ENCODE peak calls at places on chromosomes 2 and 18, in eight cellular contexts. Q, W, P, I, O, V, Y and T are unnamed samples.

GRCh38 chr2:233081731-233082221 is 21.6 kb downstream of the INPP5D start:
- DNase-seq in Q (no peak), W (no peak), P (peak; percentile 45), I (no peak), O (no peak), V (no peak), Y (no peak), T (no peak)

GRCh38 chr2:241802421-241802749 is 6.6 kb upstream of the NEU4 start:
- DNase-seq in Q (no peak), W (no peak), P (no peak), I (no peak), O (no peak), V (no peak), Y (no peak), T (peak; percentile 29)

GRCh38 chr2:165245081-165245480 is 5.9 kb downstream of the SCN2A start:
- DNase-seq in Q (no peak), W (no peak), P (no peak), I (no peak), O (no peak), V (no peak), Y (no peak), T (no peak)

GRCh38 chr2:150209746-150210145 is 277.7 kb downstream of the RND3 start:
- DNase-seq in Q (no peak), W (no peak), P (no peak), I (no peak), O (no peak), V (peak; percentile 45), Y (no peak), T (no peak)

GRCh38 chr2:240395448-240395847 is 40.0 kb upstream of the GPC1 start:
- DNase-seq in Q (no peak), W (no peak), P (no peak), I (no peak), O (no peak), V (no peak), Y (peak; percentile 8), T (no peak)

GRCh38 chr2:120760446-120761135 is 24.9 kb downstream of the GLI2 start:
- DNase-seq in Q (peak; percentile 43), W (peak; percentile 63), P (peak; percentile 79), I (no peak), O (no peak), V (no peak), Y (peak; percentile 28), T (no peak)

GRCh38 chr2:72548081-72548764 is 277.6 kb downstream of the EXOC6B start:
- DNase-seq in Q (no peak), W (no peak), P (no peak), I (no peak), O (no peak), V (no peak), Y (no peak), T (no peak)

GRCh38 chr2:239164281-239164871 is 236.4 kb downstream of the HDAC4 start:
- DNase-seq in Q (peak; percentile 51), W (peak; percentile 4), P (peak; percentile 33), I (no peak), O (no peak), V (no peak), Y (no peak), T (no peak)

GRCh38 chr2:134504586-134505336 is 214.0 kb downstream of the TMEM163 start:
- DNase-seq in Q (no peak), W (no peak), P (no peak), I (peak; percentile 71), O (no peak), V (no peak), Y (no peak), T (no peak)

GRCh38 chr18:48412339-48412929 is 3.3 kb upstream of the ZBTB7C start:
- DNase-seq in Q (no peak), W (no peak), P (no peak), I (peak; percentile 41), O (peak; percentile 36), V (peak; percentile 66), Y (no peak), T (no peak)

GRCh38 chr2:25851740-25852503 is 26.4 kb downstream of the ASXL2 start:
- DNase-seq in Q (no peak), W (no peak), P (no peak), I (peak; percentile 87), O (peak; percentile 78), V (peak; percentile 92), Y (no peak), T (no peak)

GRCh38 chr2:217837001-217837491 is 165.7 kb downstream of the TNS1 start:
- DNase-seq in Q (peak; percentile 86), W (peak; percentile 89), P (peak; percentile 88), I (peak; percentile 10), O (no peak), V (peak; percentile 90), Y (peak; percentile 85), T (peak; percentile 64)

GRCh38 chr2:237464757-237465391 is 22.2 kb upstream of the MLPH start:
- DNase-seq in Q (no peak), W (no peak), P (no peak), I (peak; percentile 11), O (no peak), V (peak; percentile 40), Y (no peak), T (no peak)

GRCh38 chr2:165587335-165587938 is 117.9 kb downstream of the CSRNP3 start:
- DNase-seq in Q (no peak), W (no peak), P (no peak), I (peak; percentile 46), O (peak; percentile 86), V (no peak), Y (no peak), T (peak; percentile 21)

GRCh38 chr2:73176205-73176880 is 26.0 kb upstream of the NOTO start:
- DNase-seq in Q (no peak), W (peak; percentile 23), P (no peak), I (no peak), O (no peak), V (peak; percentile 41), Y (no peak), T (peak; percentile 39)

DNA sequence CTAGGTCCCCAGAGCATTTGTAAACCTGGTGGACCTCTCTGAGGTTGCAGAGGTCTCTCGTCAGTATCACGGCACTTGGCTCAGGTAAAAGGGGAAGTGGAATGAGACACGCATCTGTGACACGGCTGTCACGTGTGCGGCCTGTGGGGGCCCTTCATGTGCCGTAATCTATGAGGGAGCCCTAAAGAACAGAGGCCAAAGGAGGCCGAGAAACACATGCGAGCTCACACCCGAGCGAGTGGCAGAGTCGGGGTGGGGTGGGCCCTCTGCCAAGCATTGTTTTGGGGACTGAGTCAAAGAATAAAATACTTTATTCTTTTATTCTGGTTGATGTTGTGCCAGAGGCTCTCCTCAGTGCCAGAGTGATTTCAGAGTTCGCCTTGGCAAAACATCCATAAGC is 43.2 kb downstream of the PLB1 start:
- DNase-seq in Q (no peak), W (no peak), P (no peak), I (no peak), O (peak; percentile 40), V (no peak), Y (peak; percentile 46), T (peak; percentile 45)
- H3K4me1 ChIP-seq in Q (no peaks in the 10 kb centered on the region), W (no peaks in the 10 kb centered on the region), P (no peaks in the 10 kb centered on the region), I (no peaks in the 10 kb centered on the region), O (peaks cover 7% of the 10 kb centered on the region), V (no peaks in the 10 kb centered on the region), Y (no peaks in the 10 kb centered on the region), T (no peaks in the 10 kb centered on the region)

GRCh38 chr18:24019641-24020331 is 5.2 kb downstream of the TTC39C start:
- DNase-seq in Q (no peak), W (no peak), P (no peak), I (no peak), O (peak; percentile 91), V (no peak), Y (no peak), T (no peak)

GRCh38 chr18:24024425-24024824 is 9.9 kb downstream of the TTC39C start:
- DNase-seq in Q (no peak), W (no peak), P (no peak), I (no peak), O (no peak), V (no peak), Y (no peak), T (no peak)

GRCh38 chr18:24022141-24022540 is 7.6 kb downstream of the TTC39C start:
- DNase-seq in Q (no peak), W (no peak), P (no peak), I (no peak), O (no peak), V (peak; percentile 35), Y (no peak), T (no peak)

GRCh38 chr18:24023185-24023814 is 8.7 kb downstream of the TTC39C start:
- DNase-seq in Q (no peak), W (no peak), P (no peak), I (peak; percentile 88), O (no peak), V (no peak), Y (no peak), T (no peak)

GRCh38 chr18:24021505-24021904 is 7.0 kb downstream of the TTC39C start:
- DNase-seq in Q (no peak), W (no peak), P (no peak), I (no peak), O (no peak), V (no peak), Y (no peak), T (no peak)
- H3K4me3 ChIP-seq in Q (no peak overlapping the region), W (no peak overlapping the region), P (no peak overlapping the region), I (no peak overlapping the region), O (no peak overlapping the region), V (no peak overlapping the region), Y (no peak overlapping the region), T (no peak overlapping the region)

GRCh38 chr18:43950062-43950461 is 672.8 kb upstream of the SYT4 start:
- DNase-seq in Q (no peak), W (no peak), P (no peak), I (no peak), O (no peak), V (no peak), Y (no peak), T (no peak)

GRCh38 chr18:43952398-43952797 is 675.1 kb upstream of the SYT4 start:
- DNase-seq in Q (no peak), W (no peak), P (no peak), I (no peak), O (no peak), V (no peak), Y (no peak), T (no peak)

GRCh38 chr18:43949291-43949690 is 672.0 kb upstream of the SYT4 start:
- DNase-seq in Q (no peak), W (no peak), P (no peak), I (no peak), O (no peak), V (no peak), Y (no peak), T (no peak)
- H3K9me3 ChIP-seq in Q (no peaks in the 10 kb centered on the region), W (peaks cover 10% of the 10 kb centered on the region), P (no peaks in the 10 kb centered on the region), I (no peaks in the 10 kb centered on the region), O (no peaks in the 10 kb centered on the region), V (no peaks in the 10 kb centered on the region), Y (no peaks in the 10 kb centered on the region), T (no peaks in the 10 kb centered on the region)

GRCh38 chr18:76486029-76486428 is 9.0 kb downstream of the ZNF516 start:
- DNase-seq in Q (no peak), W (no peak), P (no peak), I (no peak), O (no peak), V (no peak), Y (no peak), T (no peak)

GRCh38 chr18:76484749-76485387 is 10.2 kb downstream of the ZNF516 start:
- DNase-seq in Q (no peak), W (no peak), P (no peak), I (no peak), O (no peak), V (no peak), Y (no peak), T (no peak)

GRCh38 chr18:76482971-76483691 is 11.9 kb downstream of the ZNF516 start:
- DNase-seq in Q (no peak), W (no peak), P (peak; percentile 40), I (no peak), O (no peak), V (no peak), Y (no peak), T (no peak)

GRCh38 chr18:76482267-76482666 is 12.8 kb downstream of the ZNF516 start:
- DNase-seq in Q (no peak), W (no peak), P (no peak), I (no peak), O (no peak), V (no peak), Y (no peak), T (no peak)

GRCh38 chr18:76483780-76484179 is 11.3 kb downstream of the ZNF516 start:
- DNase-seq in Q (no peak), W (no peak), P (peak; percentile 40), I (no peak), O (no peak), V (no peak), Y (no peak), T (peak; percentile 40)
- H3K4me1 ChIP-seq in Q (peaks cover 21% of the 10 kb centered on the region), W (peaks cover 11% of the 10 kb centered on the region), P (no peaks in the 10 kb centered on the region), I (no peaks in the 10 kb centered on the region), O (peaks cover 36% of the 10 kb centered on the region), V (peaks cover 27% of the 10 kb centered on the region), Y (peaks cover 17% of the 10 kb centered on the region), T (no peaks in the 10 kb centered on the region)